ENCODE peak calls at places on chromosome 5, in seven cellular contexts. D is A549, Q is sigmoid colon, Y is transverse colon, M is suprapubic skin, R is stomach, Z is HepG2. F is an unnamed sample.

GRCh38 chr5:180960209-180960608 is 28.4 kb upstream of the BTNL3 start:
- DNase-seq in D (no peak), Q (no peak), Y (no peak), M (no peak), R (no peak), Z (no peak), F (no peak)

GRCh38 chr5:150485770-150486401 is 22.0 kb upstream of the NDST1 start:
- DNase-seq in D (peak), Q (peak), Y (peak), M (no peak), R (peak), Z (no peak), F (peak)

GRCh38 chr5:151675225-151675955 is 11.3 kb downstream of the SPARC start:
- DNase-seq in D (no peak), Q (peak), Y (no peak), M (no peak), R (no peak), Z (no peak), F (no peak)

GRCh38 chr5:166624573-166624972 is 1666.9 kb upstream of the WWC1 start:
- DNase-seq in D (no peak), Q (no peak), Y (no peak), M (no peak), R (no peak), Z (no peak), F (no peak)

GRCh38 chr5:1800470-1801060 is 642 bp upstream of the NDUFS6 start:
- DNase-seq in D (peak), Q (no peak), Y (peak), M (peak), R (no peak), Z (peak), F (no peak)

GRCh38 chr5:122760281-122760680 is 14.6 kb upstream of the SNX2 start:
- DNase-seq in D (no peak), Q (no peak), Y (no peak), M (no peak), R (no peak), Z (no peak), F (no peak)

GRCh38 chr5:154761062-154761740 is 6.0 kb downstream of the LARP1 start:
- DNase-seq in D (no peak), Q (no peak), Y (no peak), M (no peak), R (no peak), Z (no peak), F (no peak)

GRCh38 chr5:168288349-168289245 is 2.8 kb upstream of the WWC1 start:
- DNase-seq in D (no peak), Q (no peak), Y (peak), M (no peak), R (peak), Z (peak), F (no peak)

GRCh38 chr5:180785794-180786221 is 16.8 kb downstream of the MGAT1 start:
- DNase-seq in D (no peak), Q (no peak), Y (no peak), M (no peak), R (peak), Z (no peak), F (no peak)

GRCh38 chr5:90381213-90381929 is 28.2 kb downstream of the CETN3 start:
- DNase-seq in D (no peak), Q (no peak), Y (peak), M (no peak), R (no peak), Z (no peak), F (no peak)

GRCh38 chr5:97074859-97075489 is 67.4 kb downstream of the LIX1 start:
- DNase-seq in D (no peak), Q (no peak), Y (peak), M (no peak), R (peak), Z (no peak), F (no peak)

DNA sequence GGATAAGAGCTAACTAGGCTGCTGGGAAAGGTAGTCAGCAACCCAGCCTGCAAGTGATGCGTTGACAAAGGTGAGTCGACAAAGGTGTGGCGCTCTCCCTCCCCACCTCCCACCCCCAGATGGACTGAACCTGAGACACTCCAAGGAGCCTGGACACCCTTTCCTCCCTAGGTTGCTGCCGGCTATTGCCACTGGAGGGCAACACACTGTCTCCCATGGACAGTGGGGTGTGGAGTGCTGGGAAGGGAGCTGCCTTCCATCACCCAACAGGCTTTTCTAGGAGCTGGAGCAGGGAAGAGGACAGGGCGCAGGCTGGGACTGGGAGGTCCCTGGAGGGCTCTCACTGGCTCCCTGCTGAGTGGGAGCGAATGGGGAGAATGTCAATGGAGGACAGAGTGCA is 75.4 kb upstream of the ARAP3 start:
- DNase-seq in D (peak), Q (no peak), Y (peak), M (no peak), R (peak), Z (no peak), F (no peak)
- TF ChIP-seq EP300 in D (no peak), Q (no peak), Y (no peak), M (no peak), R (no peak), Z (no peak), F (no peak)

DNA sequence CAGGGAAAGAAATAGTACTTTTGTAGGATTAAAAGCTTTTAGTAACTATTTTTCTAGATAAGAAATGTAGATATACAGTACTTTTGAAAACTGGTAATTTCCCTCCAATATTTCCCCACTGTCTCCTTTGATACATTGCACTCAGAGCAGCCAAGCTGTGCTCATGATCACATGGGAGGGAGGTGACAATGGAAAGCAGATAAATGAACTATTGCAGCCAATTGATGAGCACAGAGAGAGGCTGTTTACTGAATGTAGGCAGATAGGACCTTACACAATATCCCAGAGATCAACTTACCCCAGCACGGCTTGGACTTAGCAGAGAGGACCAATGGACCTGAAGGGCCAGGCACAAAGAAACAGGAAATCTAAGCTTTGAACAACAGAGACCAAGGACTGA is 178.0 kb upstream of the NREP start:
- DNase-seq in D (no peak), Q (no peak), Y (no peak), M (no peak), R (no peak), Z (no peak), F (no peak)
- H3K4me3 ChIP-seq in D (no peak), Q (no peak), Y (no peak), M (no peak), R (no peak), Z (no peak), F (no peak)

GRCh38 chr5:134524826-134525686 is at the start of gene JADE2:
- DNase-seq in D (peak), Q (peak), Y (peak), M (peak), R (peak), Z (peak), F (peak)
- TF ChIP-seq POLR2A in D (peak), Q (peak), Y (peak), M (no peak), R (no peak), Z (no peak), F (peak)

GRCh38 chr5:120749737-120750136 is 285.6 kb downstream of the PRR16 start:
- DNase-seq in D (no peak), Q (no peak), Y (no peak), M (no peak), R (no peak), Z (no peak), F (no peak)

DNA sequence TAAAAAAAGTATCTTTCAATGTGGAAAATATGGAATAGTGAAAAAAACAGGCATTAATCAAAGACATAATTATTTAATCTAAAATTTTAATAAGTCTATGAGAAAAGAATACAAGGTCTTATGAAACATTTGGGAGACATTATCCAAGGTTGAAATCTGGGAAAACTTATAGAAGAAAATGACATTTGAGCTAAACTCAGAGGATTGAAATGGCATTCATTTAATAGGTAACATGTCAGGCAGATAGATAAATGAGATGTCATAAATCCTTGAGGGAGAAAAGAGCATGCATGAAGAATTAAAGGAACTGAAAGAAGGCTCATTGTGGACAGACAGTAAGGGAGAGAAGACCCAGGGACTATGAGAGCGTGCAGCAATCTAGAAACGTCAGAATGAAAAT is 284.4 kb downstream of the PRR16 start:
- DNase-seq in D (no peak), Q (no peak), Y (no peak), M (no peak), R (no peak), Z (no peak), F (no peak)
- TF ChIP-seq EP300 in D (no peak), Q (no peak), Y (no peak), M (no peak), R (no peak), Z (no peak), F (no peak)

GRCh38 chr5:88689662-88690351 is 193.2 kb downstream of the MEF2C start:
- DNase-seq in D (no peak), Q (no peak), Y (no peak), M (no peak), R (no peak), Z (no peak), F (no peak)

GRCh38 chr5:88688242-88688959 is 194.6 kb downstream of the MEF2C start:
- DNase-seq in D (no peak), Q (no peak), Y (no peak), M (no peak), R (no peak), Z (no peak), F (no peak)

GRCh38 chr5:88687253-88687955 is 195.6 kb downstream of the MEF2C start:
- DNase-seq in D (no peak), Q (no peak), Y (no peak), M (no peak), R (no peak), Z (no peak), F (no peak)

GRCh38 chr5:88690619-88691560 is 192.1 kb downstream of the MEF2C start:
- DNase-seq in D (peak), Q (peak), Y (peak), M (no peak), R (peak), Z (peak), F (peak)

DNA sequence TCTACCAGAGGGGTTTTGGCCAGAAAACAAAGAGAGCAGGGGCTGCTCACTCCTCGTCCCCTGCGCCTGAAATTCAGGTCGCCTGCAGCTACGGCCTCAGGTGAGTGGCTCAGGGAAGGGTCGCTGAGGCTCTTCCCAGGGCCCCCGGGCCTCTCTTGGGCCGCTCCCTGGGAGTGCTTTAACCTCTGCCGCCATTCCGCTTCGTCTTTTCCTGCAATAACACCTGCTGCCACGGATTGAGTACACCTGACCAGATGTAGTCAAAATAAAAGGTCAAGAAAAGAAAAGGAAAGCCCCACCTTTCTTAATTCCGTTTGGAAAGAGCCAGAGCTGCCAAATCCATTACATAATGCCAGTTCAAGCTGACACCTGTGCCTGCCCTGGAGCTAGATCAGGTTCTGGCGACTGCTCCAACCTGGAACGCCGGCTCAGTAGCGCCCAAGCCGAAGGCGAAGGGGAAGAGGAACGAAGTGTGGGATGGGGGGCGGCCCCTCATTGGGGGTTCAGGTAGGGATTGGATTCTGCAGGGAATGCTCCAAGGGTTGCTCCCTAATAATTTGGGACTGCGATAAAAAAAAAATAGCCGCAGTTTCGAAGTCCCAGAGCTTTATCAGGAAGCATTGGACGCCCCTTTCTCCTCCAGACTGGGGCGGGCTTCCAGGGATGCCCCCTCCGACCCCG is 193.9 kb downstream of the MEF2C start:
- DNase-seq in D (no peak), Q (no peak), Y (no peak), M (no peak), R (no peak), Z (no peak), F (no peak)
- H3K4me3 ChIP-seq in D (no peak), Q (no peak), Y (no peak), M (no peak), R (no peak), Z (no peak), F (no peak)

GRCh38 chr5:174342696-174343095 is 297.2 kb downstream of the NSG2 start:
- DNase-seq in D (no peak), Q (no peak), Y (no peak), M (no peak), R (no peak), Z (no peak), F (no peak)
- TF ChIP-seq POLR2A in D (no peak), Q (no peak), Y (no peak), M (no peak), R (no peak), Z (no peak), F (no peak)